ENCODE peak calls at places on chromosome 20, in six cellular contexts. One of them, this sample, is unnamed.

GRCh38 chr20:61835301-61835700 is 230.4 kb downstream of the TAF4 start:
- DNase-seq in K562: no peak
- DNase-seq in HCT116: no peak
- DNase-seq in HepG2: no peak
- DNase-seq in GM12878: no peak
- DNase-seq in H1: no peak
- DNase-seq in this sample: no peak

GRCh38 chr20:48679603-48680002 is 148.2 kb downstream of the PREX1 start:
- DNase-seq in K562: peak
- DNase-seq in HCT116: peak
- DNase-seq in HepG2: no peak
- DNase-seq in GM12878: no peak
- DNase-seq in H1: no peak
- DNase-seq in this sample: no peak

GRCh38 chr20:32387262-32387661 is 29.1 kb downstream of the ASXL1 start:
- DNase-seq in K562: no peak
- DNase-seq in HCT116: no peak
- DNase-seq in HepG2: no peak
- DNase-seq in GM12878: no peak
- DNase-seq in H1: no peak
- DNase-seq in this sample: no peak

GRCh38 chr20:5312518-5312917 is 4.2 kb downstream of the PROKR2 start:
- DNase-seq in K562: no peak
- DNase-seq in HCT116: no peak
- DNase-seq in HepG2: no peak
- DNase-seq in GM12878: no peak
- DNase-seq in H1: no peak
- DNase-seq in this sample: no peak

GRCh38 chr20:6718660-6719059 is 48.8 kb upstream of the BMP2 start:
- DNase-seq in K562: no peak
- DNase-seq in HCT116: no peak
- DNase-seq in HepG2: no peak
- DNase-seq in GM12878: no peak
- DNase-seq in H1: no peak
- DNase-seq in this sample: no peak

GRCh38 chr20:45833883-45834796 is 541 bp downstream of the SNX21 start:
- DNase-seq in K562: peak
- DNase-seq in HCT116: no peak
- DNase-seq in HepG2: peak
- DNase-seq in GM12878: no peak
- DNase-seq in H1: peak
- DNase-seq in this sample: no peak

GRCh38 chr20:47038581-47039560 is 144.2 kb downstream of the EYA2 start:
- DNase-seq in K562: no peak
- DNase-seq in HCT116: no peak
- DNase-seq in HepG2: no peak
- DNase-seq in GM12878: no peak
- DNase-seq in H1: no peak
- DNase-seq in this sample: no peak

GRCh38 chr20:14069796-14070195 is 74.5 kb downstream of the MACROD2 start:
- DNase-seq in K562: no peak
- DNase-seq in HCT116: no peak
- DNase-seq in HepG2: no peak
- DNase-seq in GM12878: no peak
- DNase-seq in H1: no peak
- DNase-seq in this sample: no peak

GRCh38 chr20:4549711-4550259 is 171.9 kb upstream of the PRND start:
- DNase-seq in K562: no peak
- DNase-seq in HCT116: no peak
- DNase-seq in HepG2: no peak
- DNase-seq in GM12878: no peak
- DNase-seq in H1: no peak
- DNase-seq in this sample: no peak

GRCh38 chr20:1505361-1505760 is 14.1 kb upstream of the SIRPB2 start:
- DNase-seq in K562: no peak
- DNase-seq in HCT116: no peak
- DNase-seq in HepG2: no peak
- DNase-seq in GM12878: no peak
- DNase-seq in H1: no peak
- DNase-seq in this sample: no peak

GRCh38 chr20:11976966-11977365 is 59.3 kb downstream of the BTBD3 start:
- DNase-seq in K562: no peak
- DNase-seq in HCT116: no peak
- DNase-seq in HepG2: no peak
- DNase-seq in GM12878: no peak
- DNase-seq in H1: no peak
- DNase-seq in this sample: no peak

GRCh38 chr20:44720994-44721784 is 6.0 kb downstream of the CCN5 start:
- DNase-seq in K562: no peak
- DNase-seq in HCT116: peak
- DNase-seq in HepG2: no peak
- DNase-seq in GM12878: no peak
- DNase-seq in H1: no peak
- DNase-seq in this sample: no peak

GRCh38 chr20:1185316-1185741 is 548 bp upstream of the TMEM74B start:
- DNase-seq in K562: peak
- DNase-seq in HCT116: no peak
- DNase-seq in HepG2: no peak
- DNase-seq in GM12878: no peak
- DNase-seq in H1: no peak
- DNase-seq in this sample: no peak

GRCh38 chr20:21388566-21388965 is 8.8 kb downstream of the NKX2-4 start:
- DNase-seq in K562: no peak
- DNase-seq in HCT116: no peak
- DNase-seq in HepG2: no peak
- DNase-seq in GM12878: no peak
- DNase-seq in H1: no peak
- DNase-seq in this sample: no peak

GRCh38 chr20:31542201-31542842 is 28.1 kb downstream of the HM13 start:
- DNase-seq in K562: no peak
- DNase-seq in HCT116: no peak
- DNase-seq in HepG2: no peak
- DNase-seq in GM12878: no peak
- DNase-seq in H1: no peak
- DNase-seq in this sample: no peak

GRCh38 chr20:1820137-1821074 is 74.8 kb upstream of the SIRPA start:
- DNase-seq in K562: no peak
- DNase-seq in HCT116: no peak
- DNase-seq in HepG2: no peak
- DNase-seq in GM12878: no peak
- DNase-seq in H1: no peak
- DNase-seq in this sample: no peak

GRCh38 chr20:19757487-19757972 is 528 bp upstream of the RIN2 start:
- DNase-seq in K562: no peak
- DNase-seq in HCT116: no peak
- DNase-seq in HepG2: peak
- DNase-seq in GM12878: no peak
- DNase-seq in H1: no peak
- DNase-seq in this sample: no peak

GRCh38 chr20:1900321-1900791 is 5.1 kb downstream of the SIRPA start:
- DNase-seq in K562: peak
- DNase-seq in HCT116: peak
- DNase-seq in HepG2: peak
- DNase-seq in GM12878: no peak
- DNase-seq in H1: peak
- DNase-seq in this sample: peak

GRCh38 chr20:22489614-22490286 is 94.6 kb downstream of the FOXA2 start:
- DNase-seq in K562: no peak
- DNase-seq in HCT116: no peak
- DNase-seq in HepG2: peak
- DNase-seq in GM12878: no peak
- DNase-seq in H1: no peak
- DNase-seq in this sample: no peak

GRCh38 chr20:32205502-32206382 is 1.8 kb downstream of the PLAGL2 start:
- DNase-seq in K562: no peak
- DNase-seq in HCT116: no peak
- DNase-seq in HepG2: no peak
- DNase-seq in GM12878: no peak
- DNase-seq in H1: no peak
- DNase-seq in this sample: no peak

GRCh38 chr20:13526551-13526950 is 112.2 kb downstream of the TASP1 start:
- DNase-seq in K562: no peak
- DNase-seq in HCT116: no peak
- DNase-seq in HepG2: no peak
- DNase-seq in GM12878: no peak
- DNase-seq in H1: no peak
- DNase-seq in this sample: no peak

GRCh38 chr20:36591854-36592641 is 13.5 kb upstream of the RAB5IF start:
- DNase-seq in K562: peak
- DNase-seq in HCT116: peak
- DNase-seq in HepG2: peak
- DNase-seq in GM12878: no peak
- DNase-seq in H1: no peak
- DNase-seq in this sample: no peak

GRCh38 chr20:31842471-31843157 is 2.8 kb downstream of the FOXS1 start:
- DNase-seq in K562: no peak
- DNase-seq in HCT116: no peak
- DNase-seq in HepG2: no peak
- DNase-seq in GM12878: no peak
- DNase-seq in H1: no peak
- DNase-seq in this sample: no peak

GRCh38 chr20:21521596-21522478 is 8.0 kb upstream of the NKX2-2 start:
- DNase-seq in K562: no peak
- DNase-seq in HCT116: no peak
- DNase-seq in HepG2: no peak
- DNase-seq in GM12878: no peak
- DNase-seq in H1: no peak
- DNase-seq in this sample: no peak

GRCh38 chr20:61762208-61762710 is 303.4 kb downstream of the TAF4 start:
- DNase-seq in K562: no peak
- DNase-seq in HCT116: no peak
- DNase-seq in HepG2: no peak
- DNase-seq in GM12878: no peak
- DNase-seq in H1: no peak
- DNase-seq in this sample: no peak

GRCh38 chr20:55173601-55174000 is 698.2 kb downstream of the DOK5 start:
- DNase-seq in K562: no peak
- DNase-seq in HCT116: no peak
- DNase-seq in HepG2: no peak
- DNase-seq in GM12878: no peak
- DNase-seq in H1: no peak
- DNase-seq in this sample: no peak

GRCh38 chr20:11207749-11208502 is 534.1 kb upstream of the JAG1 start:
- DNase-seq in K562: no peak
- DNase-seq in HCT116: peak
- DNase-seq in HepG2: peak
- DNase-seq in GM12878: no peak
- DNase-seq in H1: no peak
- DNase-seq in this sample: no peak

GRCh38 chr20:43955244-43956191 is 40.9 kb downstream of the TOX2 start:
- DNase-seq in K562: no peak
- DNase-seq in HCT116: peak
- DNase-seq in HepG2: no peak
- DNase-seq in GM12878: peak
- DNase-seq in H1: no peak
- DNase-seq in this sample: peak

GRCh38 chr20:44222027-44222426 is 11.5 kb upstream of the OSER1 start:
- DNase-seq in K562: no peak
- DNase-seq in HCT116: no peak
- DNase-seq in HepG2: no peak
- DNase-seq in GM12878: no peak
- DNase-seq in H1: no peak
- DNase-seq in this sample: no peak

GRCh38 chr20:8522191-8522590 is 390.1 kb downstream of the PLCB1 start:
- DNase-seq in K562: no peak
- DNase-seq in HCT116: no peak
- DNase-seq in HepG2: no peak
- DNase-seq in GM12878: no peak
- DNase-seq in H1: no peak
- DNase-seq in this sample: no peak

GRCh38 chr20:8527998-8528397 is 395.9 kb downstream of the PLCB1 start:
- DNase-seq in K562: no peak
- DNase-seq in HCT116: no peak
- DNase-seq in HepG2: no peak
- DNase-seq in GM12878: peak
- DNase-seq in H1: no peak
- DNase-seq in this sample: no peak

GRCh38 chr20:8519887-8520286 is 387.8 kb downstream of the PLCB1 start:
- DNase-seq in K562: no peak
- DNase-seq in HCT116: no peak
- DNase-seq in HepG2: no peak
- DNase-seq in GM12878: no peak
- DNase-seq in H1: no peak
- DNase-seq in this sample: no peak

GRCh38 chr20:8524716-8525343 is 392.8 kb downstream of the PLCB1 start:
- DNase-seq in K562: no peak
- DNase-seq in HCT116: no peak
- DNase-seq in HepG2: no peak
- DNase-seq in GM12878: no peak
- DNase-seq in H1: no peak
- DNase-seq in this sample: no peak

GRCh38 chr20:8523684-8524083 is 391.6 kb downstream of the PLCB1 start:
- DNase-seq in K562: no peak
- DNase-seq in HCT116: no peak
- DNase-seq in HepG2: no peak
- DNase-seq in GM12878: no peak
- DNase-seq in H1: no peak
- DNase-seq in this sample: no peak
- TF ChIP-seq ZNF274 in K562: no peak
- TF ChIP-seq ZNF274 in HCT116: no peak
- TF ChIP-seq ZNF274 in HepG2: no peak
- TF ChIP-seq ZNF274 in GM12878: no peak
- TF ChIP-seq ZNF274 in H1: no peak
- TF ChIP-seq ZNF274 in this sample: no peak

GRCh38 chr20:38337561-38338140 is 8.6 kb upstream of the LBP start:
- DNase-seq in K562: peak
- DNase-seq in HCT116: peak
- DNase-seq in HepG2: peak
- DNase-seq in GM12878: no peak
- DNase-seq in H1: peak
- DNase-seq in this sample: peak
- TF ChIP-seq ZNF274 in K562: no peak
- TF ChIP-seq ZNF274 in HCT116: no peak
- TF ChIP-seq ZNF274 in HepG2: no peak
- TF ChIP-seq ZNF274 in GM12878: no peak
- TF ChIP-seq ZNF274 in H1: no peak
- TF ChIP-seq ZNF274 in this sample: no peak

DNA sequence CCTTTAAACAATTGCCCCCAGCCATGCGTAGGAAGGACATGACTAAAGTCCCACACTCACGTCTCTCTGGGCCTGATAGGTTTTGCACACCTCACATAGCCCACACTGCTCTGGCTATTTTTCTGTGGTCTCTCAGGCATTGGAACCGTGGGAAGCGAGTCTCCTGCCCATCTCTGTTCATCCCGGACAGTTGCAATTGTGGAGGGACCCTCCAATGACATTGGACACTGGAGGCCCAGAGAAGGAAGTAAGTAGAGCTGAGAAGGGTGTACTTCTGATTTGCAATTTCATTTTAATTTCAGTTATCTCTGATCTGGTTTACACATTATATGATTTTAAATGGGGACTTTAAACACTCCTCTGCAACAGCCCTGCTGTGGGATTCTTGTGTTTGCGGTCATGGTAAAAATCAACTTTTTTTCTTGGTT is 23.3 kb upstream of the CST3 start:
- DNase-seq in K562: no peak
- DNase-seq in HCT116: no peak
- DNase-seq in HepG2: peak
- DNase-seq in GM12878: no peak
- DNase-seq in H1: no peak
- DNase-seq in this sample: no peak
- TF ChIP-seq ZNF274 in K562: no peak
- TF ChIP-seq ZNF274 in HCT116: no peak
- TF ChIP-seq ZNF274 in HepG2: no peak
- TF ChIP-seq ZNF274 in GM12878: no peak
- TF ChIP-seq ZNF274 in H1: no peak
- TF ChIP-seq ZNF274 in this sample: no peak

GRCh38 chr20:50354690-50355592 is 155.2 kb upstream of the PTPN1 start:
- DNase-seq in K562: peak
- DNase-seq in HCT116: no peak
- DNase-seq in HepG2: no peak
- DNase-seq in GM12878: no peak
- DNase-seq in H1: no peak
- DNase-seq in this sample: no peak
- TF ChIP-seq ZNF274 in K562: no peak
- TF ChIP-seq ZNF274 in HCT116: no peak
- TF ChIP-seq ZNF274 in HepG2: no peak
- TF ChIP-seq ZNF274 in GM12878: no peak
- TF ChIP-seq ZNF274 in H1: no peak
- TF ChIP-seq ZNF274 in this sample: no peak